ENCODE peak calls at places on chromosomes 13 and 19, in nine cellular contexts. Y is effector memory CD4-positive, alpha-beta T cell; Q is ascending aorta; D is AG04450; Z is tibial nerve; B is aorta; M is mesenchymal stem cell; A is upper lobe of right lung; F is SK-N-SH. X is an unnamed sample.

GRCh38 chr13:41111454-41111853 is 21.1 kb downstream of the KBTBD6 start:
- DNase-seq in D (no peak), A (no peak), M (peak), Y (no peak), Z (no peak), F (no peak), B (no peak), Q (no peak), X (no peak)

GRCh38 chr13:39422845-39423565 is 180.0 kb downstream of the LHFPL6 start:
- DNase-seq in A (no peak), M (no peak), Z (no peak), D (no peak), Y (no peak), Q (no peak), B (no peak), F (no peak), X (no peak)

GRCh38 chr19:23415034-23415433 is 19.8 kb upstream of the ZNF91 start:
- DNase-seq in Y (no peak), F (no peak), A (no peak), Q (no peak), D (no peak), M (no peak), B (no peak), Z (no peak), X (no peak)

GRCh38 chr13:46831588-46832194 is 34.7 kb upstream of the ESD start:
- DNase-seq in D (peak), M (peak), Z (no peak), B (no peak), A (no peak), Y (no peak), F (peak), Q (peak), X (no peak)

GRCh38 chr13:61391426-61391825 is 24.2 kb downstream of the PCDH20 start:
- DNase-seq in Z (no peak), D (no peak), F (no peak), Y (no peak), B (no peak), M (no peak), A (no peak), Q (no peak), X (no peak)

GRCh38 chr19:35248310-35249145 is at the start of gene LSR:
- DNase-seq in B (peak), Y (peak), Z (no peak), D (no peak), F (no peak), Q (no peak), A (peak), M (no peak), X (peak)

GRCh38 chr19:10884273-10884672 is 12.9 kb downstream of the CARM1 start:
- DNase-seq in F (no peak), Q (no peak), M (peak), D (no peak), A (no peak), Y (no peak), B (no peak), Z (no peak), X (no peak)

GRCh38 chr19:43624933-43625332 is 5.5 kb upstream of the ZNF428 start:
- DNase-seq in D (no peak), A (peak), Q (peak), Y (peak), M (peak), B (peak), Z (no peak), F (no peak), X (no peak)

GRCh38 chr19:12833418-12833746 is 997 bp downstream of the RTBDN start:
- DNase-seq in F (peak), A (no peak), Q (no peak), Y (no peak), D (no peak), M (no peak), B (no peak), Z (no peak), X (no peak)

DNA sequence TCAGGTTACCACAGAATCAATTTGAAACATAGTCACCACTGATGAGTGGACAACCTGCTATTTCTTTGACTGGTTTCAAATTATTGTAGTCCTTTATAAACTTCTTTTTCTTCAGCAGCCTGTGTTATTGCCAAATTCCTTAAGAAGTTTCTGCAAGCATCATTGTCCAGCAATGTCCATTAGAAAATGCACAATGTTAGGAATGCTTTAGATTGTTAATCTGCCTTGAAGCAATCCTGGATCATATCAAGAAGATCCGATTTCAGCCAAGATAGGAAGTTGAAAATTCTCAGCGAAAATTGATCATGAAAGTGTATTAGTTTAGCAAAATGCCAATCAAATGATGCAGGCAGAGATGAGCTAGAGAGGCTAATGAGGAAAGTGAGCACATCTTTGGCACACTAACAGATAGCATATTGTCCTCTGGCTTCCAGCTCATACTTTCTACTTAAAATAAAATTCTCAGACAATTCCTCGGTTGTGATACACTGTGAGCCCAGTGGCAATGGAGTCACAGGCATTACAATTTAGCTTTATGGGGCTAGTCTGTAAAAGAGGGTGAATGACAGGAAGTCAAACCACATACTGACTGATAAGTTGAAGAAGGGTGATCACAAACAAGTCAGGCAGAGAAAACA is 270.5 kb downstream of the SLITRK6 start:
- DNase-seq in D (peak), F (no peak), A (no peak), M (peak), Z (no peak), B (no peak), Y (no peak), Q (no peak), X (no peak)
- H3K27ac ChIP-seq in D (peak), F (peak), A (no peak), M (peak), Z (no peak), B (no peak), Y (no peak), Q (no peak), X (no peak)

GRCh38 chr13:97109841-97110492 is 112.2 kb upstream of the MBNL2 start:
- DNase-seq in Z (peak), B (peak), M (peak), F (peak), Y (peak), Q (peak), D (no peak), A (peak), X (no peak)

GRCh38 chr13:97111705-97112104 is 110.4 kb upstream of the MBNL2 start:
- DNase-seq in F (no peak), D (no peak), M (no peak), Z (no peak), B (no peak), Q (no peak), Y (no peak), A (no peak), X (no peak)

GRCh38 chr13:97107815-97108534 is 113.7 kb upstream of the OXGR1 start:
- DNase-seq in Q (no peak), D (no peak), Y (no peak), A (no peak), B (no peak), Z (no peak), M (no peak), F (peak), X (no peak)

GRCh38 chr13:97108535-97108910 is 113.6 kb upstream of the MBNL2 start:
- DNase-seq in Q (no peak), Z (no peak), Y (no peak), F (no peak), A (no peak), M (no peak), D (no peak), B (no peak), X (no peak)

GRCh38 chr13:97109256-97109655 is 112.9 kb upstream of the MBNL2 start:
- DNase-seq in F (no peak), B (no peak), D (no peak), M (no peak), Y (no peak), Z (no peak), A (no peak), Q (no peak), X (no peak)
- H3K4me3 ChIP-seq in F (no peak), B (no peak), D (no peak), M (peak), Y (no peak), Z (no peak), A (no peak), Q (no peak), X (no peak)

DNA sequence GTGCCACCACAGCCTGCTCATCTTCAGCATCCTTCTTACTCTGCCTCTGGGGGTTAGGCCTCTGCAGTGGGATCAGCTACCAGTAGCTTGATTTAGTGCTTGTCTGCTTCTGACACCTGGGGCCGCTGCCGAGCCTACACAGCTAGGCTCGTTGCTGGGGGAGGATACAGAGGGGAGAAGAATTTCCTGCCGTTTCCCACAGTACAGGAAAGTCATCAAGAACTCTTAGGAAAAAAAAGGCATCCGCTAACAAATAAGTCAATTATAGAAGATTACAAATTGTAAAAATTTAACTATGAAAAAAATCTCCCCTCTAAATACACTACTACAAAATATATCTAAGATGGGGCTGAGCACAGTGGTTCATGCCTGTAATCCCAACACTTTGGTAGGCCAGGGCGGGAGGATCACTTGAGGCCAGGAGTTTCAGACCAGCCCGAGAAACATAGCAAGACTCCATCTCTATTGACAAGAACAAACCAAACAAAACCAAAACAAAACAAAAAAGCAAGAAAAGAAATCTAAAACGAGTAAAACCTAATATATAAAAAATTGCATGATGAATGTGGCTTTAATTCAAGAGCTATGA is 26.7 kb downstream of the LATS2 start:
- DNase-seq in B (no peak), A (no peak), D (no peak), M (no peak), Y (no peak), Z (no peak), Q (no peak), F (no peak), X (no peak)
- H3K27ac ChIP-seq in B (peak), A (peak), D (no peak), M (peak), Y (no peak), Z (peak), Q (peak), F (no peak), X (peak)

GRCh38 chr19:51751655-51752054 is at the start of gene FPR1:
- DNase-seq in Z (no peak), M (no peak), F (no peak), D (no peak), A (no peak), Y (no peak), B (no peak), Q (peak), X (no peak)
- H3K4me3 ChIP-seq in Z (peak), M (peak), F (no peak), D (no peak), A (peak), Y (no peak), B (no peak), Q (no peak), X (no peak)

GRCh38 chr19:48676487-48676886 is 3.7 kb upstream of the NTN5 start:
- DNase-seq in Z (no peak), F (no peak), M (no peak), Y (no peak), B (no peak), A (no peak), Q (no peak), D (no peak), X (no peak)
- H3K27ac ChIP-seq in Z (no peak), F (no peak), M (no peak), Y (no peak), B (no peak), A (no peak), Q (no peak), D (no peak), X (no peak)

DNA sequence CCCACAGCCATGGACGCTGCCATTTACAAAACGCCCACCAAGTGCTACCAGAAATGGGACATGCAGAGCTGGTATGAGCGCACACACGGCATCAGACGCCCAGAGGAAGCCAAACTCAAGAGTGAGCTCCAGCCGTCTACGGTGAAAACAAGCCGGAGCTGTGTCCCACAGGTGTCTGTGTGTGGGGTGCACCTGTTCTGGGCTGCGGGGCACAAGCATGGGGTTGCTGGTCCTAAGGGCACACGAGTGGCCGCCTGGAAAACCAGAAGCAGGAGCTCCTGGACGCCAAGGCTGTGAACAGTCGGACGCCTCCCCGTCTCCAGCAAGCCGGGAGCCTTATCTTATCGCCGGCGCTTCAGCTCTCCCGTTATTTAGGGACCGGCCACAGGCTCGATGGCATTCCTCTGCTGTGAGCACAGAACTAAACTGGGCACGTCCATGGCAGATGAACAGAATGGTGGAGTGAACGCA is 1.3 kb downstream of the ADPRHL1 start:
- DNase-seq in B (peak), M (no peak), Y (no peak), Q (peak), A (peak), D (no peak), F (no peak), Z (no peak), X (no peak)
- H3K4me3 ChIP-seq in B (no peak), M (no peak), Y (no peak), Q (no peak), A (no peak), D (no peak), F (no peak), Z (no peak), X (no peak)

GRCh38 chr19:41945135-41945766 is 13.9 kb downstream of the RABAC1 start:
- DNase-seq in Z (no peak), Q (no peak), A (no peak), M (no peak), Y (peak), F (no peak), B (no peak), D (no peak), X (no peak)
- H3K27ac ChIP-seq in Z (no peak), Q (no peak), A (no peak), M (no peak), Y (peak), F (no peak), B (no peak), D (no peak), X (no peak)

GRCh38 chr19:42271045-42271419 is 2.0 kb downstream of the CIC start:
- DNase-seq in Z (no peak), M (no peak), Q (no peak), B (no peak), D (no peak), A (no peak), Y (no peak), F (no peak), X (no peak)
- H3K4me3 ChIP-seq in Z (peak), M (peak), Q (peak), B (no peak), D (peak), A (peak), Y (peak), F (peak), X (peak)

X was measured in vagina.